ENCODE peak calls at places on chromosomes 2 and 18, in nine cellular contexts. E is activated CD8-positive, alpha-beta memory T cell treated with anti-CD3 and anti-CD28 coated beads, Interleukin-2, amount 50 U/mL, for 4 hours; L is WERI-Rb-1; O is T-cell; V is activated naive CD8-positive, alpha-beta T cell treated with anti-CD3 and anti-CD28 coated beads for 36 hours; P is pancreas; R is amniotic stem cell; K is cerebellum; H is caudate nucleus. C is an unnamed sample.

GRCh38 chr2:114727012-114727411 is 284.6 kb downstream of the DPP10 start:
- DNase-seq in E (no peak), K (no peak), O (no peak), P (no peak), R (no peak), H (peak; percentile 52), L (peak; percentile 9), V (no peak), C (no peak)

GRCh38 chr2:240983361-240983995 is 14.9 kb upstream of the SNED1 start:
- DNase-seq in P (peak; percentile 81), E (peak; percentile 64), V (peak; percentile 69), K (peak; percentile 53), O (peak; percentile 21), L (peak; percentile 70), H (no peak), R (no peak), C (peak; percentile 31)

GRCh38 chr18:47250415-47251046 is 929 bp downstream of the SKOR2 start:
- DNase-seq in V (no peak), K (no peak), R (no peak), L (peak; percentile 34), P (no peak), O (no peak), H (no peak), E (no peak), C (no peak)

GRCh38 chr2:16226381-16226780 is 286.0 kb downstream of the MYCN start:
- DNase-seq in P (no peak), L (no peak), R (no peak), E (no peak), K (no peak), O (no peak), V (no peak), H (no peak), C (no peak)

GRCh38 chr2:241659150-241659739 is 21.8 kb downstream of the ATG4B start:
- DNase-seq in R (no peak), O (peak; percentile 12), L (peak; percentile 66), V (peak; percentile 23), E (no peak), P (no peak), K (peak; percentile 72), H (peak; percentile 68), C (peak; percentile 85)

GRCh38 chr2:45242161-45242741 is 233.0 kb upstream of the SIX2 start:
- DNase-seq in R (no peak), L (peak; percentile 83), H (peak; percentile 16), P (no peak), E (no peak), K (no peak), V (no peak), O (no peak), C (no peak)

GRCh38 chr2:81658227-81658626 is 1353.7 kb upstream of the LRRTM1 start:
- DNase-seq in K (no peak), E (no peak), V (no peak), L (no peak), R (no peak), P (no peak), O (no peak), H (peak; percentile 54), C (no peak)

GRCh38 chr2:161312996-161313395 is 4.8 kb downstream of the PSMD14 start:
- DNase-seq in O (no peak), E (no peak), P (no peak), K (no peak), V (no peak), L (no peak), R (no peak), H (no peak), C (no peak)

GRCh38 chr2:69169990-69170389 is 157.0 kb downstream of the ANTXR1 start:
- DNase-seq in L (peak; percentile 57), O (no peak), E (no peak), K (no peak), H (no peak), V (peak; percentile 4), P (no peak), R (no peak), C (no peak)

GRCh38 chr2:148375214-148375613 is 269.3 kb upstream of the EPC2 start:
- DNase-seq in H (no peak), R (no peak), L (no peak), V (no peak), E (no peak), K (no peak), P (no peak), O (no peak), C (no peak)

GRCh38 chr2:119218478-119219064 is 5.1 kb upstream of the STEAP3 start:
- DNase-seq in R (no peak), K (peak; percentile 85), V (no peak), E (no peak), H (no peak), O (no peak), P (no peak), L (peak; percentile 82), C (peak; percentile 92)

GRCh38 chr2:160612266-160612864 is 118.8 kb upstream of the RBMS1 start:
- DNase-seq in K (no peak), L (no peak), E (no peak), O (no peak), P (no peak), R (no peak), V (no peak), H (no peak), C (no peak)